ENCODE peak calls at places on chromosomes 4 and X, in six cellular contexts. V, U, R, Y, K and N are unnamed samples.
A peak's percentile ranks its signal among the peaks of the same experiment; 100 is the strongest.

GRCh38 chrX:151825927-151826471 is 86.7 kb upstream of the MAGEA4 start:
- DNase-seq in V (no peak), U (no peak), R (no peak), Y (peak; percentile 89), K (no peak), N (no peak)

GRCh38 chr4:15778191-15778741 is at the start of gene CD38:
- DNase-seq in V (peak; percentile 28), U (no peak), R (peak; percentile 42), Y (peak; percentile 33), K (peak; percentile 9), N (no peak)

GRCh38 chrX:18455384-18455783 is 30.0 kb downstream of the CDKL5 start:
- DNase-seq in V (no peak), U (no peak), R (no peak), Y (no peak), K (no peak), N (no peak)

GRCh38 chr4:41212221-41213203 is 1.8 kb downstream of the APBB2 start:
- DNase-seq in V (no peak), U (no peak), R (no peak), Y (peak; percentile 90), K (no peak), N (no peak)

GRCh38 chr4:73222466-73223257 is 35.9 kb downstream of the ANKRD17 start:
- DNase-seq in V (no peak), U (no peak), R (peak; percentile 34), Y (peak; percentile 93), K (peak; percentile 18), N (peak; percentile 24)

GRCh38 chr4:74402692-74403460 is 37.9 kb downstream of the EREG start:
- DNase-seq in V (no peak), U (no peak), R (no peak), Y (no peak), K (no peak), N (no peak)

GRCh38 chrX:120769576-120770341 is 105.9 kb downstream of the CT47B1 start:
- DNase-seq in V (no peak), U (no peak), R (no peak), Y (peak; percentile 82), K (no peak), N (no peak)

GRCh38 chr4:11746734-11747133 is 318.0 kb upstream of the HS3ST1 start:
- DNase-seq in V (no peak), U (no peak), R (no peak), Y (peak; percentile 47), K (no peak), N (no peak)

GRCh38 chrX:106220177-106220576 is 52.1 kb downstream of the PWWP3B start:
- DNase-seq in V (no peak), U (no peak), R (no peak), Y (peak; percentile 1), K (no peak), N (no peak)

GRCh38 chrX:82627568-82627967 is 880.5 kb upstream of the POU3F4 start:
- DNase-seq in V (no peak), U (no peak), R (no peak), Y (no peak), K (no peak), N (no peak)

GRCh38 chrX:5648941-5649568 is 579.6 kb downstream of the NLGN4X start:
- DNase-seq in V (no peak), U (no peak), R (no peak), Y (no peak), K (no peak), N (no peak)

GRCh38 chrX:109845996-109846395 is 112.9 kb upstream of the ACSL4 start:
- DNase-seq in V (no peak), U (no peak), R (no peak), Y (no peak), K (no peak), N (no peak)

GRCh38 chrX:110315541-110315940 is 2.3 kb downstream of the AMMECR1 start:
- DNase-seq in V (no peak), U (no peak), R (no peak), Y (no peak), K (no peak), N (no peak)

GRCh38 chrX:54708404-54708803 is 89.7 kb downstream of the ITIH6 start:
- DNase-seq in V (no peak), U (no peak), R (no peak), Y (no peak), K (no peak), N (no peak)

GRCh38 chr4:24054910-24055309 is 165.1 kb upstream of the PPARGC1A start:
- DNase-seq in V (no peak), U (no peak), R (no peak), Y (no peak), K (no peak), N (no peak)

GRCh38 chrX:13750204-13750603 is 15.7 kb downstream of the OFD1 start:
- DNase-seq in V (no peak), U (no peak), R (no peak), Y (peak; percentile 49), K (no peak), N (no peak)

GRCh38 chrX:124497386-124497785 is 151.0 kb downstream of the SH2D1A start:
- DNase-seq in V (no peak), U (no peak), R (no peak), Y (no peak), K (no peak), N (no peak)

GRCh38 chr4:40316333-40316781 is 18.8 kb upstream of the CHRNA9 start:
- DNase-seq in V (no peak), U (no peak), R (no peak), Y (peak; percentile 87), K (no peak), N (no peak)

GRCh38 chr4:100317032-100317864 is 127.0 kb upstream of the DDIT4L start:
- DNase-seq in V (no peak), U (no peak), R (no peak), Y (peak; percentile 20), K (no peak), N (no peak)

GRCh38 chrX:54842638-54843037 is 35.1 kb downstream of the MAGED2 start:
- DNase-seq in V (no peak), U (no peak), R (no peak), Y (no peak), K (no peak), N (no peak)

GRCh38 chr4:125401784-125402183 is 87.0 kb downstream of the FAT4 start:
- DNase-seq in V (no peak), U (no peak), R (no peak), Y (no peak), K (no peak), N (no peak)

GRCh38 chr4:54077812-54078211 is 13.4 kb upstream of the CHIC2 start:
- DNase-seq in V (no peak), U (no peak), R (no peak), Y (peak; percentile 59), K (no peak), N (no peak)

GRCh38 chr4:2712261-2712842 is 43.8 kb downstream of the TNIP2 start:
- DNase-seq in V (no peak), U (no peak), R (no peak), Y (peak; percentile 15), K (no peak), N (no peak)
- TF ChIP-seq CTCF in V (peak; percentile 18), U (no peak), R (no peak), Y (peak; percentile 2), K (peak; percentile 58), N (no peak)

GRCh38 chrX:68995780-68996551 is 167.1 kb downstream of the EFNB1 start:
- DNase-seq in V (peak; percentile 62), U (no peak), R (no peak), Y (peak; percentile 10), K (no peak), N (no peak)
- TF ChIP-seq CTCF in V (no peak), U (no peak), R (no peak), Y (no peak), K (no peak), N (no peak)

GRCh38 chrX:104270212-104270611 is 15.5 kb upstream of the ESX1 start:
- DNase-seq in V (no peak), U (no peak), R (no peak), Y (no peak), K (no peak), N (no peak)
- TF ChIP-seq CTCF in V (no peak), U (no peak), R (no peak), Y (no peak), K (no peak), N (no peak)

GRCh38 chrX:152912121-152912520 is 14.3 kb downstream of the ZNF185 start:
- DNase-seq in V (no peak), U (no peak), R (no peak), Y (no peak), K (no peak), N (no peak)
- TF ChIP-seq CTCF in V (peak; percentile 15), U (no peak), R (no peak), Y (no peak), K (no peak), N (no peak)

DNA sequence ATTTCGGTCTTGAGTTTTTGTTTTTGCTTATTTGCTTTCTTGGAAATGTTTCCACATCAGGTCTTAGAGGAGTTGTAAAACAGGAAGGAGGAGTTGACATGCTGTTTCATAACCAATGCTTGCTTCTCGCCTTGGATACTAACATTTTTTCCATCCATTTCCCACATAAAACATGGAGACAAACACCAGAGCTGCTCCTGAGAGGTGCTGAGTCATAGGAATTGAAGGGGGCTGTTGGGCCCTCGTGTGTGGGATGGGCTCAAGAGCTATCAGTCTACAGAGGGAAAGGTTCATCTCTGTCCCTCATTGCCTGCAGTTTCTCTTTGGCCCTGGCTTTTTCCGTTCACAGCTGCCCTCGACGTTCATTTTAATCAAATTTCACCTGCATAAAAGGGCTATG is 29.9 kb downstream of the TBL1X start:
- DNase-seq in V (no peak), U (no peak), R (no peak), Y (no peak), K (no peak), N (no peak)
- TF ChIP-seq CTCF in V (no peak), U (no peak), R (no peak), Y (no peak), K (no peak), N (no peak)

DNA sequence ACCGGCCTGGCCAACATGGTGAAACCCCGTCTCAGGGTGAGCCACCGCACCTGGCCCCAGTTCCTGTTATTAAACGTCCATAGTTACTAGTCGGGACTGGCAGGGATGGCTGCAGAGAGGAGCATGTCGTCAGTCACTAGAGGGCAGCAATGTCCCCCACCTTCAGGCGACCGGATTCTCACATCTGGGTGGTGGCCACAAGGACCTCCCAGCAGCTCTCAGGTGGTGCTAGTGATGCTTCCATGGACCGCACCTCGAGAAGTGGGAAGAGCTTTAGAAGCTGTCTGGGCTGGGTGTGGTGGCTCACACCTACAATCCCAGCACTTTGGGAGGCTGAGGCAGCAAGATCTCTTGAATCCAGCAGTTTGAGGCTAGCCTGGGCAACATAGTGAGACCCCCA is 13.3 kb upstream of the IL3RA start:
- DNase-seq in V (peak; percentile 36), U (no peak), R (peak; percentile 29), Y (no peak), K (peak; percentile 47), N (no peak)
- TF ChIP-seq CTCF in V (peak; percentile 59), U (peak; percentile 28), R (peak; percentile 34), Y (peak; percentile 33), K (peak; percentile 53), N (peak; percentile 44)